ENCODE peak calls at places on chromosomes 12 and 14, in four cellular contexts. W is hepatocyte, L is lower lobe of right lung, C is tibial artery. B is an unnamed sample. For H3K4me1, the result is how much of the 10 kb centered on the place peaks cover.

GRCh38 chr12:29153231-29153630 is 4.2 kb downstream of the FAR2 start:
- DNase-seq in W (no peak), C (no peak), L (no peak), B (no peak)

GRCh38 chr12:46088040-46088439 is 97.7 kb upstream of the SCAF11 start:
- DNase-seq in C (no peak), W (no peak), L (no peak), B (no peak)

GRCh38 chr14:94581127-94581999 is at the start of gene SERPINA5:
- DNase-seq in W (peak), L (no peak), C (no peak), B (no peak)

GRCh38 chr14:71363961-71364360 is 456.7 kb downstream of the PCNX1 start:
- DNase-seq in L (no peak), C (no peak), W (peak), B (no peak)

GRCh38 chr12:68342966-68343365 is 10.8 kb upstream of the MDM1 start:
- DNase-seq in L (no peak), W (no peak), C (no peak), B (no peak)

GRCh38 chr12:101670007-101670671 is 27.3 kb upstream of the CHPT1 start:
- DNase-seq in W (peak), L (no peak), C (no peak), B (no peak)

GRCh38 chr14:74852922-74853530 is 22.9 kb downstream of the PROX2 start:
- DNase-seq in W (peak), L (no peak), C (no peak), B (no peak)

GRCh38 chr12:546920-547845 is 87.4 kb downstream of the B4GALNT3 start:
- DNase-seq in L (peak), C (no peak), W (peak), B (no peak)

GRCh38 chr14:75459791-75460190 is 32.0 kb downstream of the JDP2 start:
- DNase-seq in C (no peak), L (no peak), W (no peak), B (no peak)

GRCh38 chr12:78088391-78088832 is 257.7 kb downstream of the NAV3 start:
- DNase-seq in C (no peak), W (no peak), L (no peak), B (no peak)

GRCh38 chr12:19482551-19483109 is 43.3 kb downstream of the AEBP2 start:
- DNase-seq in C (no peak), W (peak), L (peak), B (peak)

GRCh38 chr12:119601877-119602536 is 8.4 kb downstream of the TMEM233 start:
- DNase-seq in L (no peak), C (no peak), W (no peak), B (no peak)

GRCh38 chr14:106585692-106586091 is 1059.3 kb downstream of the TMEM121 start:
- DNase-seq in C (no peak), W (no peak), L (no peak), B (no peak)

GRCh38 chr14:24390696-24391468 is 7.9 kb upstream of the NYNRIN start:
- DNase-seq in W (no peak), C (no peak), L (no peak), B (no peak)

GRCh38 chr14:97380539-97380941 is 583.4 kb downstream of the VRK1 start:
- DNase-seq in C (no peak), L (no peak), W (peak), B (peak)

GRCh38 chr12:85007836-85008235 is 28.2 kb downstream of the TSPAN19 start:
- DNase-seq in W (no peak), L (no peak), C (no peak), B (no peak)

GRCh38 chr12:76274699-76275098 is 73.5 kb downstream of the BBS10 start:
- DNase-seq in C (no peak), W (no peak), L (no peak), B (no peak)

GRCh38 chr12:76275511-76276093 is 72.6 kb downstream of the BBS10 start:
- DNase-seq in C (no peak), W (no peak), L (no peak), B (no peak)

GRCh38 chr12:76277480-76277879 is 70.7 kb downstream of the BBS10 start:
- DNase-seq in L (no peak), C (no peak), W (no peak), B (no peak)

GRCh38 chr12:76272292-76272691 is 75.9 kb downstream of the BBS10 start:
- DNase-seq in L (no peak), W (no peak), C (no peak), B (no peak)

DNA sequence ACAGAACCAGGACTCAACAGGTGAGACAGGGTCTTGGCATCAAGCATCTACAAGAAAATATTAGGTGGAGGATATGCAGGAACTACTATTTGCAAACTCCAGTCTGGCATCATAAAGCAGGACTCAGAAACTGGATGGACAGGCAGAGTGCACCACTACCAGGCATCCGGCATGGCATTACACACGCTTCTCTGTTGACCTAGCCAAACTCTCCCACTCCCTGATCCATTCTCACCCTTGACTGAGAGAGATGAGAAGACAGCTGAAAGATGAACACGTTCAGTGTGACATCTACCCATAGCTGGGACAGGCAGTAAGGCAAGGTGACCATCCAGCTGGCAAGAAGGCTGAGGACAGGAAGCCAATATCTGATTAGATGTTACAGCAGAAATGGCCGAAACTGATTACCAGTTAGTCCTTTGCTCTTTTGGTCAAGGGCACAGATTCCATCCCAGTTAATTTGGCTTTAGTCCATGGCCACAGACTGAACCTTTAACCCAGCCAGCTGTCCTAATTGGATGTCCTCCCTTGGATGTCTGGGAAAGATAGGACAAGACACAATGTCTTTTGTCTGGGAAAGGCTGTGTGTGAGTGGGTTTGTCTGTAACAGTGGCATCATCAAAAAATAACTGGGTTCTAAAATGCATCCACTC is 71.6 kb downstream of the BBS10 start:
- DNase-seq in C (no peak), W (no peak), L (no peak), B (no peak)
- H3K4me1 ChIP-seq in C (under half), W (under half), L (under half), B (under half)

DNA sequence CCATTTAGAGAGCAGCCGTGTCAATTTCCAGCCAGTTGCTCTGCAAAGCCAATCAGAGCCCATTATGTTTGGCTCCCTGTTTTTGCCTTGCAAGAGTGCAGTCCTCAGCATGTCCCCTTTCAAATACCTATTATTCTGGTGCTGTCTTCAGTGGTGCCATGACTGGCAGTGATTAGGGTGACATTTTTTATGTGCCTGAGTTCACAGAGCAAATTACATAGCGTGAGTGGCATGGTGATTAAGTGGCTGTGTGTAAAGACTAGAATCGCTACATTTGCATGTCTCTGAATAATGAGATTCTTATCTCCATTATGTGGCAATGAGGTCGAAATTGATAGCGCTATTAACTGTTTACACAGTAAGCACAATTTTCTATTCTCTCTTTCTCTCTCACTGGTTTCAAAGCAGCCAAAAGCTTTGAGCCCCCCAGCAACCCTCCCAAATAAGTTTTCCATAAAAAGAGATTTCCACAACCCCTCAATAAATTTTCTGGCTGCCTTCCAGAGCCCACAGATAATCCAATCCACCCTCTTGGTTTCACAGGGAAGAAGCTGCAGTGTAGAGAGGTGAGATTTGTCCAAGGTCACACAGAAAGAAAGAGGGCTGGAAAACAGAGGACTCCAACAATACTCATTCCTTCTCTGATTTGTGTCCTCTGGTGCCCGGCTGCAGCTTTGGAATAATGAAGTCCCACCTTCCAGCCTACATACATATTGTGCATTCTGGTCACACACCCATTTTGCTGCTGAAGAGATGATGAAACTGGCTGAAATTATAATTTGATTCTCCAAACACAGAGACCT is 58.8 kb upstream of the NUDT4 start:
- DNase-seq in W (no peak), L (no peak), C (no peak), B (no peak)
- H3K27ac ChIP-seq in W (no peak), L (no peak), C (no peak), B (no peak)

GRCh38 chr12:111411187-111411764 is 5.6 kb downstream of the SH2B3 start:
- DNase-seq in C (no peak), W (no peak), L (no peak), B (no peak)
- H3K4me1 ChIP-seq in C (half or more), W (under half), L (half or more), B (under half)

DNA sequence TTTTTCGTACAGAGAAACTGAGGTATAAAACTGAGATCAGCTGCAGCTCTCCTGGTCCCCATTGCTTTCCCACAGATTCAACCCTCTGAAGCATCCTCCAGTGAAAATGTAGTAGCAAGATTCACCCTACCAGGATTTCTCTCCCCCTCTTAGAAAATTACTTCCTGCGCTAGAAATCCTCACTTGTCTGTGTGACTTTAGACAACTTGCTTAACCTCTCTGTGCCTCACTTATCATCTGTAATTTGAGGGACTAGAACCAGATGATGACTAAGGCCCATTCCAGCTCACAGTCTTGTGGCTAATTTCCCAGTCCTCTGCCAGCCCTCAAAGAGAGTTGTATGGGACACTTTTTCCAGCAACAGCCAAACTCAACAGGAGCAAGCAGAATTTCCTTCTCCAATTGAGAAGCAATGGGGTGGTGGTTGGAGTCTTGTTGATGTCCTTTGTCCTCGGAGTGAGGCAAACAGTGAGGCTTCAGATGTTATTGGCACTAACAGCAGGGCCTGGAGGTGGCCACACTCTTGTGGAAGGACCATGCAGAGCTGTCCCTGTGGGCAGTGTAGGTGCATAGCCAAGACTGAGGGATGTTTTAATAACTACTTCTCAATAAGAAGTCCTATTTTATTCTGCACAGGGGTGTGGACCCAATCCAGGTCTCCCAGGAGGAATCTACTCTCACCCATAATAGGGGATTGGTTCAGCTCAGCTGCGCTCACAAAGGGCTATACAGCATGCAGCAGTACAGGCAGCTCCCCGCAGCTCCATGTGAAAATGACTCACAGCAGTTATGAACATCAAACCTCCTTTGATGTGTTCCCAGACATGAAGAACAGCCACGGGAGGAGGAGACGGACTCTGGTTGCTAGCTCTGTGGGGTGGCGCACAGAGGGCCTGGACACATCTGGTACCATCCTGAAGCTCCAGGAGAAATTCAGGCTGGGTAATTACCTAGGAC is 200.1 kb downstream of the DAD1 start:
- DNase-seq in C (no peak), L (no peak), W (peak), B (no peak)
- H3K27ac ChIP-seq in C (no peak), L (no peak), W (peak), B (no peak)

GRCh38 chr14:104677506-104678332 is 11.7 kb upstream of the INF2 start:
- DNase-seq in W (peak), C (peak), L (peak), B (no peak)
- H3K4me1 ChIP-seq in W (half or more), C (half or more), L (half or more), B (under half)

DNA sequence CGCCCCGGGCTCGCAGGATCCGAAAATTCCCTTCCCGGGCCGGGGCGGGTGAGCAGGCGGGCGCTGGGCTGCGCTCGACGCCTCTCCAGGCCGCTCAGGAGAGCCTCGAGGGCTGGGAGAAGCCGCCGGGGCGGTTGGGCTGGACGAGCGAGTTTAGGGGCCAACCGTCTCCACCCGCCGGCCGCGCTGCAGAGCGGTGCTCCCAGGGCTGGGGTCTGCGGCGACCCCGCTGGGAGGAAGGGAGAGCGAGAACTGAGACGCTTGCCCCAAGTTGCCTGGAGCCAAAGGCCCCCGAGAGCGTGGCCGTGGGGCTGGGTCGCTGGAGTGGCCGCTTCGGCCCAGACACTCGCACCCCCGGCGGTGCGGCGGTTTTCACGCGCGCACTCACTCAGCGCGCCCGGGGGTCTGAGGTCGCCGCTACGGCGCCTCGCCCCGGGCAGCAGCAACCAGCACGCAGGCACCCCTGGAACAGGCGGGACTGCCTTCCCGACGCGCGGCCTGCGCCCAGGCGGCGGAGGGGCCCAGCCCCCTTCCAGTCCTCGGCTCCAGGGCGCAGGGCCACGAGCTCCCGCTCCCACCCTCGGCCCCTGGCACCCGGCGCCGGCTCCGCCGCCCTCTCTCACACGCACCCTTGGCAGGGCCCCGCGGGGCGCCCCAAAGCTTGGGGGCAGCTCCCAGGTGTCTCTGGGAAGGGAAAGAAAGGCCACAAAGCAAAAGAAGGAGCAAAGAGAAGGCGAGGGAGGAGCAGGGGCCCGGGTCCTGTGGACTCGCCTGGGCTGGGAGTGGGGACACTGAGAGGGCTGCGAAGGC is 586 bp upstream of the EFS start:
- DNase-seq in C (peak), L (no peak), W (peak), B (no peak)
- H3K27ac ChIP-seq in C (peak), L (peak), W (peak), B (peak)